ENCODE peak calls at places on chromosomes 16 and 17, in ten cellular contexts. W, V, Z, K, J, E, S, A, M and F are unnamed samples.

GRCh38 chr17:36980281-36980761 is 31.6 kb downstream of the AATF start:
- DNase-seq in W (no peak), V (no peak), Z (no peak), K (no peak), J (no peak), E (no peak), S (no peak), A (no peak), M (no peak), F (no peak)

GRCh38 chr16:67939507-67940435 is 3.1 kb upstream of the PSMB10 start:
- DNase-seq in W (peak), V (peak), Z (no peak), K (peak), J (no peak), E (no peak), S (no peak), A (no peak), M (peak), F (no peak)

GRCh38 chr17:79117905-79118487 is 43.4 kb downstream of the ENGASE start:
- DNase-seq in W (no peak), V (no peak), Z (no peak), K (no peak), J (no peak), E (no peak), S (no peak), A (no peak), M (no peak), F (no peak)

GRCh38 chr17:60095830-60096229 is 17.1 kb upstream of the HEATR6 start:
- DNase-seq in W (no peak), V (no peak), Z (peak), K (no peak), J (no peak), E (no peak), S (no peak), A (no peak), M (no peak), F (no peak)

GRCh38 chr16:12573300-12573699 is 230.4 kb downstream of the CPPED1 start:
- DNase-seq in W (no peak), V (no peak), Z (no peak), K (no peak), J (no peak), E (no peak), S (no peak), A (no peak), M (no peak), F (peak)

GRCh38 chr17:34556384-34556783 is 23.0 kb upstream of the TMEM132E start:
- DNase-seq in W (no peak), V (no peak), Z (no peak), K (no peak), J (no peak), E (no peak), S (no peak), A (no peak), M (no peak), F (no peak)

GRCh38 chr17:33218657-33219298 is 74.3 kb downstream of the ASIC2 start:
- DNase-seq in W (no peak), V (no peak), Z (no peak), K (no peak), J (no peak), E (no peak), S (no peak), A (no peak), M (no peak), F (no peak)

GRCh38 chr17:41736983-41737679 is 2.7 kb upstream of the HAP1 start:
- DNase-seq in W (no peak), V (peak), Z (no peak), K (no peak), J (no peak), E (no peak), S (no peak), A (no peak), M (peak), F (no peak)

GRCh38 chr17:69357701-69358100 is 30.8 kb upstream of the ABCA5 start:
- DNase-seq in W (no peak), V (no peak), Z (no peak), K (no peak), J (no peak), E (no peak), S (no peak), A (no peak), M (no peak), F (no peak)

GRCh38 chr16:12193688-12194087 is 217.2 kb downstream of the SNX29 start:
- DNase-seq in W (no peak), V (no peak), Z (no peak), K (no peak), J (no peak), E (no peak), S (no peak), A (no peak), M (no peak), F (no peak)

GRCh38 chr17:79005063-79005861 is 4.3 kb downstream of the CANT1 start:
- DNase-seq in W (no peak), V (no peak), Z (no peak), K (no peak), J (no peak), E (no peak), S (no peak), A (no peak), M (peak), F (no peak)

GRCh38 chr16:65285128-65286120 is 163.6 kb upstream of the CDH11 start:
- DNase-seq in W (no peak), V (no peak), Z (peak), K (no peak), J (no peak), E (no peak), S (no peak), A (no peak), M (no peak), F (no peak)

GRCh38 chr17:28925912-28926365 is 23.1 kb upstream of the DHRS13 start:
- DNase-seq in W (peak), V (peak), Z (no peak), K (peak), J (no peak), E (no peak), S (no peak), A (no peak), M (peak), F (no peak)

GRCh38 chr16:85649978-85650863 is 37.1 kb downstream of the GSE1 start:
- DNase-seq in W (no peak), V (no peak), Z (peak), K (no peak), J (no peak), E (no peak), S (no peak), A (no peak), M (no peak), F (no peak)

GRCh38 chr17:731943-732787 is at the start of gene TLCD3A:
- DNase-seq in W (peak), V (peak), Z (peak), K (peak), J (no peak), E (peak), S (no peak), A (no peak), M (peak), F (no peak)

GRCh38 chr17:2215616-2216364 is 87.8 kb downstream of the SMG6 start:
- DNase-seq in W (peak), V (peak), Z (peak), K (peak), J (no peak), E (no peak), S (no peak), A (no peak), M (peak), F (peak)

GRCh38 chr17:43220511-43221125 is 7.8 kb downstream of the CCDC200 start:
- DNase-seq in W (no peak), V (no peak), Z (no peak), K (no peak), J (no peak), E (no peak), S (no peak), A (no peak), M (no peak), F (no peak)

GRCh38 chr17:4966844-4967538 is 626 bp downstream of the SPAG7 start:
- DNase-seq in W (peak), V (peak), Z (peak), K (peak), J (peak), E (peak), S (peak), A (peak), M (peak), F (peak)

GRCh38 chr17:56506349-56506748 is 87.2 kb upstream of the NOG start:
- DNase-seq in W (no peak), V (no peak), Z (no peak), K (no peak), J (no peak), E (no peak), S (no peak), A (no peak), M (no peak), F (no peak)